ENCODE peak calls at places on chromosomes 11 and 22, in five cellular contexts. V, P, O, Y and U are unnamed samples.

GRCh38 chr11:133809525-133810178 is 35.7 kb downstream of the SPATA19 start:
- DNase-seq in O (no peak), Y (no peak), V (no peak), P (no peak), U (no peak)

GRCh38 chr11:46242462-46242960 is 35.0 kb upstream of the CREB3L1 start:
- DNase-seq in V (no peak), P (no peak), Y (no peak), O (no peak), U (no peak)

GRCh38 chr11:120073196-120073595 is 64.7 kb downstream of the TRIM29 start:
- DNase-seq in Y (peak), O (no peak), V (no peak), P (no peak), U (no peak)

GRCh38 chr11:126352934-126353801 is 2.3 kb upstream of the ST3GAL4 start:
- DNase-seq in P (peak), Y (no peak), O (peak), V (no peak), U (peak)

GRCh38 chr11:71251761-71252433 is 480 bp downstream of the SHANK2 start:
- DNase-seq in P (peak), Y (no peak), O (peak), V (no peak), U (no peak)

GRCh38 chr11:14872032-14872431 is 20.0 kb downstream of the CYP2R1 start:
- DNase-seq in O (no peak), P (no peak), Y (no peak), V (no peak), U (no peak)

GRCh38 chr11:35676611-35676965 is 14.0 kb downstream of the TRIM44 start:
- DNase-seq in O (no peak), Y (no peak), V (no peak), P (no peak), U (no peak)

GRCh38 chr11:133835258-133836075 is 9.8 kb downstream of the SPATA19 start:
- DNase-seq in Y (no peak), O (peak), P (peak), V (peak), U (peak)

GRCh38 chr11:416757-417621 is 2.2 kb upstream of the SIGIRR start:
- DNase-seq in O (peak), Y (peak), V (no peak), P (peak), U (no peak)

GRCh38 chr11:122721964-122722266 is 66.4 kb downstream of the UBASH3B start:
- DNase-seq in O (peak), Y (no peak), V (no peak), P (no peak), U (peak)

GRCh38 chr22:20021196-20022181 is 579 bp downstream of the TANGO2 start:
- DNase-seq in O (peak), V (peak), P (no peak), Y (peak), U (no peak)

GRCh38 chr11:76769071-76769560 is 14.0 kb upstream of the TSKU start:
- DNase-seq in V (no peak), O (no peak), Y (no peak), P (no peak), U (peak)

GRCh38 chr11:41879186-41879738 is 419.8 kb upstream of the LRRC4C start:
- DNase-seq in P (no peak), O (peak), V (no peak), Y (no peak), U (peak)

GRCh38 chr22:40463727-40464126 is 93.3 kb downstream of the SGSM3 start:
- DNase-seq in P (peak), Y (no peak), V (no peak), O (no peak), U (no peak)

GRCh38 chr11:76617553-76618265 is 52.8 kb downstream of the LRRC32 start:
- DNase-seq in Y (no peak), O (no peak), V (no peak), P (no peak), U (peak)

GRCh38 chr11:19313140-19313539 is 72.4 kb upstream of the E2F8 start:
- DNase-seq in O (no peak), P (no peak), V (no peak), Y (no peak), U (no peak)

GRCh38 chr11:5690216-5690615 is 626 bp downstream of the TRIM22 start:
- DNase-seq in Y (no peak), P (peak), V (no peak), O (peak), U (peak)

GRCh38 chr11:116226731-116227130 is 546.1 kb downstream of the BUD13 start:
- DNase-seq in V (no peak), P (no peak), Y (no peak), O (no peak), U (no peak)

GRCh38 chr22:45816771-45817170 is 145.1 kb downstream of the ATXN10 start:
- DNase-seq in O (no peak), V (no peak), P (no peak), Y (no peak), U (no peak)

GRCh38 chr22:17772963-17773605 is 1.2 kb downstream of the BID start:
- DNase-seq in O (peak), Y (no peak), P (peak), V (no peak), U (peak)

GRCh38 chr22:27283714-27284113 is 517.8 kb downstream of the MN1 start:
- DNase-seq in O (no peak), P (peak), Y (no peak), V (no peak), U (no peak)

GRCh38 chr22:26429458-26430238 is 588 bp downstream of the ASPHD2 start:
- DNase-seq in Y (no peak), V (no peak), P (peak), O (no peak), U (no peak)

GRCh38 chr11:121249039-121249663 is 43.4 kb upstream of the SC5D start:
- DNase-seq in O (peak), P (peak), V (no peak), Y (no peak), U (peak)

GRCh38 chr11:113796663-113797259 is 17.2 kb downstream of the CLDN25 start:
- DNase-seq in O (peak), P (peak), V (no peak), Y (no peak), U (peak)

GRCh38 chr22:43228330-43228729 is 41.4 kb upstream of the TTLL12 start:
- DNase-seq in Y (no peak), O (peak), P (peak), V (no peak), U (peak)
- TF ChIP-seq CTCF in Y (peak), O (peak), P (peak), V (no peak), U (peak)

GRCh38 chr11:68257477-68258362 is 14.1 kb downstream of the C11orf24 start:
- DNase-seq in P (peak), V (peak), O (peak), Y (peak), U (peak)
- H3K4me3 ChIP-seq in P (no peak), V (no peak), O (no peak), Y (peak), U (peak)

GRCh38 chr11:13475091-13475490 is 12.1 kb upstream of the BTBD10 start:
- DNase-seq in V (no peak), Y (no peak), P (no peak), O (no peak), U (no peak)

GRCh38 chr11:13480198-13480597 is 15.6 kb downstream of the PTH start:
- DNase-seq in V (no peak), P (no peak), Y (no peak), O (peak), U (no peak)

DNA sequence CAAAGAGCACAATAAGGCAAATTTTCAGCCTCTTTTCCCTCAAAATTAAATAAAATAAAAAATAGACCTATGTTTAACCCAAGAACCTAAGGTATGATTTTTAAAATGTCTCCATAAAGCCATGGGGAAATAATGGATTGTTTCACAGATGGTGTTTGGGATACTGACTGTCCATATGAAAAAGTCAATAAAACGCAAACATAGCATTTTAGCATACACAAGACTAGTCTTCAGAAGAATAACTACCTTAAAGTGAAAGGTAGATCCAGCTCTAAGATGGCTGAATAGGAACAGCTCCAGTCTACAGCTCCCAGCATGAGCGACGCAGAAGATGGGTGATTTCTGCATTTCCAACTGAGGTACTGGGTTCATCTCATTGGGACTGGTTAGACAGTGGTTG is 16.1 kb downstream of the PTH start:
- DNase-seq in P (no peak), Y (no peak), V (no peak), O (no peak), U (no peak)
- TF ChIP-seq CTCF in P (no peak), Y (no peak), V (no peak), O (no peak), U (no peak)

GRCh38 chr11:128388182-128388815 is 199.1 kb downstream of the ETS1 start:
- DNase-seq in V (no peak), P (no peak), Y (no peak), O (no peak), U (no peak)
- H3K4me3 ChIP-seq in V (no peak), P (no peak), Y (no peak), O (no peak), U (no peak)